ENCODE peak calls at places on chromosome 5, in seven cellular contexts. One of them, this sample, is unnamed. For H3K9me3, the result is how much of the 10 kb centered on the place peaks cover.

GRCh38 chr5:123157797-123158528 is 68.9 kb downstream of the PRDM6 start:
- DNase-seq in GM23248: peak
- DNase-seq in ascending aorta: no peak
- DNase-seq in naive thymus-derived CD4-positive, alpha-beta T cell: no peak
- DNase-seq in aorta: no peak
- DNase-seq in CD8-positive, alpha-beta T cell: no peak
- DNase-seq in colonic mucosa: no peak
- DNase-seq in this sample: no peak

GRCh38 chr5:138339464-138339863 is 1.4 kb downstream of the FAM53C start:
- DNase-seq in CD8-positive, alpha-beta T cell: no peak
- DNase-seq in ascending aorta: no peak
- DNase-seq in naive thymus-derived CD4-positive, alpha-beta T cell: no peak
- DNase-seq in GM23248: no peak
- DNase-seq in colonic mucosa: no peak
- DNase-seq in aorta: no peak
- DNase-seq in this sample: no peak

GRCh38 chr5:121263456-121263855 is 588.2 kb upstream of the FTMT start:
- DNase-seq in naive thymus-derived CD4-positive, alpha-beta T cell: no peak
- DNase-seq in aorta: no peak
- DNase-seq in colonic mucosa: no peak
- DNase-seq in GM23248: no peak
- DNase-seq in ascending aorta: no peak
- DNase-seq in CD8-positive, alpha-beta T cell: no peak
- DNase-seq in this sample: no peak

GRCh38 chr5:80959768-80960442 is at the start of gene RASGRF2:
- DNase-seq in ascending aorta: no peak
- DNase-seq in CD8-positive, alpha-beta T cell: peak
- DNase-seq in colonic mucosa: peak
- DNase-seq in GM23248: peak
- DNase-seq in naive thymus-derived CD4-positive, alpha-beta T cell: peak
- DNase-seq in aorta: peak
- DNase-seq in this sample: no peak

GRCh38 chr5:119088438-119088837 is 17.6 kb downstream of the DMXL1 start:
- DNase-seq in naive thymus-derived CD4-positive, alpha-beta T cell: no peak
- DNase-seq in CD8-positive, alpha-beta T cell: no peak
- DNase-seq in aorta: no peak
- DNase-seq in colonic mucosa: no peak
- DNase-seq in GM23248: no peak
- DNase-seq in ascending aorta: no peak
- DNase-seq in this sample: no peak

GRCh38 chr5:85814596-85814995 is 803.1 kb upstream of the COX7C start:
- DNase-seq in ascending aorta: no peak
- DNase-seq in aorta: no peak
- DNase-seq in CD8-positive, alpha-beta T cell: no peak
- DNase-seq in GM23248: no peak
- DNase-seq in naive thymus-derived CD4-positive, alpha-beta T cell: no peak
- DNase-seq in colonic mucosa: no peak
- DNase-seq in this sample: no peak

GRCh38 chr5:172379481-172379880 is 74.8 kb downstream of the SH3PXD2B start:
- DNase-seq in GM23248: peak
- DNase-seq in aorta: no peak
- DNase-seq in colonic mucosa: no peak
- DNase-seq in CD8-positive, alpha-beta T cell: no peak
- DNase-seq in naive thymus-derived CD4-positive, alpha-beta T cell: no peak
- DNase-seq in ascending aorta: no peak
- DNase-seq in this sample: no peak

GRCh38 chr5:172769598-172770373 is 1.2 kb downstream of the DUSP1 start:
- DNase-seq in aorta: peak
- DNase-seq in CD8-positive, alpha-beta T cell: no peak
- DNase-seq in colonic mucosa: no peak
- DNase-seq in ascending aorta: no peak
- DNase-seq in GM23248: peak
- DNase-seq in naive thymus-derived CD4-positive, alpha-beta T cell: peak
- DNase-seq in this sample: peak

GRCh38 chr5:65986796-65987195 is 60.4 kb downstream of the ERBIN start:
- DNase-seq in aorta: no peak
- DNase-seq in CD8-positive, alpha-beta T cell: no peak
- DNase-seq in GM23248: no peak
- DNase-seq in colonic mucosa: no peak
- DNase-seq in naive thymus-derived CD4-positive, alpha-beta T cell: no peak
- DNase-seq in ascending aorta: no peak
- DNase-seq in this sample: no peak

GRCh38 chr5:172311026-172311425 is 27.5 kb upstream of the UBTD2 start:
- DNase-seq in ascending aorta: no peak
- DNase-seq in naive thymus-derived CD4-positive, alpha-beta T cell: no peak
- DNase-seq in colonic mucosa: no peak
- DNase-seq in CD8-positive, alpha-beta T cell: no peak
- DNase-seq in aorta: no peak
- DNase-seq in GM23248: no peak
- DNase-seq in this sample: no peak

GRCh38 chr5:74762599-74762998 is 4.3 kb downstream of the GFM2 start:
- DNase-seq in GM23248: peak
- DNase-seq in aorta: no peak
- DNase-seq in ascending aorta: no peak
- DNase-seq in naive thymus-derived CD4-positive, alpha-beta T cell: no peak
- DNase-seq in colonic mucosa: no peak
- DNase-seq in CD8-positive, alpha-beta T cell: no peak
- DNase-seq in this sample: no peak

GRCh38 chr5:172051643-172052362 is 45.4 kb upstream of the FBXW11 start:
- DNase-seq in colonic mucosa: no peak
- DNase-seq in aorta: no peak
- DNase-seq in ascending aorta: no peak
- DNase-seq in GM23248: peak
- DNase-seq in naive thymus-derived CD4-positive, alpha-beta T cell: no peak
- DNase-seq in CD8-positive, alpha-beta T cell: peak
- DNase-seq in this sample: no peak

GRCh38 chr5:61329729-61330128 is 2.3 kb upstream of the ZSWIM6 start:
- DNase-seq in GM23248: peak
- DNase-seq in aorta: no peak
- DNase-seq in CD8-positive, alpha-beta T cell: no peak
- DNase-seq in naive thymus-derived CD4-positive, alpha-beta T cell: no peak
- DNase-seq in colonic mucosa: no peak
- DNase-seq in ascending aorta: no peak
- DNase-seq in this sample: no peak

GRCh38 chr5:142506756-142507155 is 179.1 kb downstream of the FGF1 start:
- DNase-seq in aorta: no peak
- DNase-seq in naive thymus-derived CD4-positive, alpha-beta T cell: no peak
- DNase-seq in CD8-positive, alpha-beta T cell: no peak
- DNase-seq in ascending aorta: no peak
- DNase-seq in GM23248: peak
- DNase-seq in colonic mucosa: no peak
- DNase-seq in this sample: no peak

GRCh38 chr5:74636552-74636951 is 4.0 kb downstream of the ENC1 start:
- DNase-seq in naive thymus-derived CD4-positive, alpha-beta T cell: no peak
- DNase-seq in GM23248: no peak
- DNase-seq in ascending aorta: no peak
- DNase-seq in CD8-positive, alpha-beta T cell: no peak
- DNase-seq in aorta: no peak
- DNase-seq in colonic mucosa: no peak
- DNase-seq in this sample: no peak

GRCh38 chr5:19988447-19988846 is 447 bp upstream of the CDH18 start:
- DNase-seq in ascending aorta: no peak
- DNase-seq in naive thymus-derived CD4-positive, alpha-beta T cell: no peak
- DNase-seq in GM23248: no peak
- DNase-seq in colonic mucosa: no peak
- DNase-seq in CD8-positive, alpha-beta T cell: no peak
- DNase-seq in aorta: no peak
- DNase-seq in this sample: no peak

DNA sequence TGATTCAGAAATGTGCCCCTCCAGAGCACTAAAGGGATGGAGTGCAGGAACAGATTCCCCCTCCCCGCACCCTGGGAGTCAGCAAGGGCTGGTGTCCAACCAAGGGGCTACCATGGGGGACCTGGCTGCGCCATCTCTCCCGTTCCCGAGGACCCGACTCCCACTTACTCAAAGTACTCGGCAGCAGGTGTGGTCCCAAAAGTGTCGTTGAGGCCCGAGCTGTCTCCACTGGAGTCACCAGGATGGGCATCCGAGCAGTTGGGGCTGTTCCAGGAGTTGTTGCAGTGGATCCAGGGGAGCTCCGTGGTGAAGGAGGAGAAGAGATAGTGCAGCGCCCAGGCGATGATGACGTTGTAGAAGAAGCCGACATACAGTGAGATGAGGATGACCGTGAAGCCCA is 12.9 kb downstream of the SLC6A3 start:
- DNase-seq in naive thymus-derived CD4-positive, alpha-beta T cell: no peak
- DNase-seq in ascending aorta: no peak
- DNase-seq in colonic mucosa: no peak
- DNase-seq in CD8-positive, alpha-beta T cell: peak
- DNase-seq in aorta: peak
- DNase-seq in GM23248: no peak
- DNase-seq in this sample: no peak
- H3K9me3 ChIP-seq in naive thymus-derived CD4-positive, alpha-beta T cell: under half
- H3K9me3 ChIP-seq in ascending aorta: under half
- H3K9me3 ChIP-seq in colonic mucosa: under half
- H3K9me3 ChIP-seq in CD8-positive, alpha-beta T cell: under half
- H3K9me3 ChIP-seq in aorta: under half
- H3K9me3 ChIP-seq in GM23248: under half
- H3K9me3 ChIP-seq in this sample: under half

GRCh38 chr5:27963050-27963783 is 924.8 kb upstream of the CDH9 start:
- DNase-seq in naive thymus-derived CD4-positive, alpha-beta T cell: no peak
- DNase-seq in ascending aorta: no peak
- DNase-seq in GM23248: no peak
- DNase-seq in CD8-positive, alpha-beta T cell: no peak
- DNase-seq in colonic mucosa: no peak
- DNase-seq in aorta: no peak
- DNase-seq in this sample: no peak
- H3K9me3 ChIP-seq in naive thymus-derived CD4-positive, alpha-beta T cell: under half
- H3K9me3 ChIP-seq in ascending aorta: under half
- H3K9me3 ChIP-seq in GM23248: under half
- H3K9me3 ChIP-seq in CD8-positive, alpha-beta T cell: under half
- H3K9me3 ChIP-seq in colonic mucosa: under half
- H3K9me3 ChIP-seq in aorta: under half
- H3K9me3 ChIP-seq in this sample: under half

DNA sequence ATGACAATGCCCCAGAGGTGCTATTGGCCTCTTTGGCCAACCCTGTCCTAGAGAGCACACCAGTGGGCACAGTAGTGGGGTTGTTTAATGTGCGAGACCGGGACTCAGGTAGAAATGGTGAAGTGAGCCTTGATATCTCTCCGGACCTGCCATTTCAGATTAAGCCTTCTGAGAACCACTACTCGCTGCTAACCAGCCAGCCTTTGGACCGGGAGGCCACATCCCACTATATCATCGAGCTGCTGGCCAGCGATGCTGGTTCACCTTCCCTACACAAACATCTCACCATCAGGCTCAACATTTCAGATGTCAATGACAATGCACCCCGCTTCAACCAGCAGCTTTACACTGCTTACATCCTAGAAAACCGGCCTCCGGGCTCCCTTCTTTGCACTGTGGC is 1.4 kb downstream of the PCDHGC5 start:
- DNase-seq in ascending aorta: no peak
- DNase-seq in naive thymus-derived CD4-positive, alpha-beta T cell: no peak
- DNase-seq in aorta: no peak
- DNase-seq in CD8-positive, alpha-beta T cell: no peak
- DNase-seq in GM23248: no peak
- DNase-seq in colonic mucosa: no peak
- DNase-seq in this sample: no peak
- H3K9me3 ChIP-seq in ascending aorta: under half
- H3K9me3 ChIP-seq in naive thymus-derived CD4-positive, alpha-beta T cell: under half
- H3K9me3 ChIP-seq in aorta: under half
- H3K9me3 ChIP-seq in CD8-positive, alpha-beta T cell: under half
- H3K9me3 ChIP-seq in GM23248: under half
- H3K9me3 ChIP-seq in colonic mucosa: under half
- H3K9me3 ChIP-seq in this sample: under half

DNA sequence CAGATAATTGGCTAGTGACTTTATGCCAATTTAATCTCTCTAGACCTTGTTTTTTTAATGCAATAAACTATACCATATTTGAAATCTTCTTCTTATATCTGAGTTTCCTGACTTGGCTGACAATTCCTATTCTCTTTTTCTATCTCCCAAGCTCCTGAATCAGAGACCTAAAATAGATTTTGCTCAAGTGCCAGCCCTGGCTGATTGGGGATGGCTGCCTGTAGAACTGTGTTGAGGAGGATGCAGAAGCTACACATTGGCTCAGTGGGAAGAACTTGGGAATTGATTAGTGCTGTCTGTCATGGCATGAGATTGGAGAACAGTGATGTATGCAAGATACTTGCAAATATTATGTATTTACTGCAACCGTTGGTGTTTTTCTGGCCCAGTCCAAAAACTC is 132.8 kb downstream of the INSYN2B start:
- DNase-seq in naive thymus-derived CD4-positive, alpha-beta T cell: no peak
- DNase-seq in aorta: no peak
- DNase-seq in CD8-positive, alpha-beta T cell: no peak
- DNase-seq in GM23248: no peak
- DNase-seq in colonic mucosa: no peak
- DNase-seq in ascending aorta: no peak
- DNase-seq in this sample: no peak
- H3K9me3 ChIP-seq in naive thymus-derived CD4-positive, alpha-beta T cell: under half
- H3K9me3 ChIP-seq in aorta: under half
- H3K9me3 ChIP-seq in CD8-positive, alpha-beta T cell: under half
- H3K9me3 ChIP-seq in GM23248: under half
- H3K9me3 ChIP-seq in colonic mucosa: under half
- H3K9me3 ChIP-seq in ascending aorta: under half
- H3K9me3 ChIP-seq in this sample: under half

GRCh38 chr5:176144508-176144907 is 93.7 kb upstream of the SIMC1 start:
- DNase-seq in ascending aorta: no peak
- DNase-seq in CD8-positive, alpha-beta T cell: no peak
- DNase-seq in GM23248: no peak
- DNase-seq in naive thymus-derived CD4-positive, alpha-beta T cell: no peak
- DNase-seq in colonic mucosa: no peak
- DNase-seq in aorta: no peak
- DNase-seq in this sample: no peak
- H3K9me3 ChIP-seq in ascending aorta: under half
- H3K9me3 ChIP-seq in CD8-positive, alpha-beta T cell: under half
- H3K9me3 ChIP-seq in GM23248: under half
- H3K9me3 ChIP-seq in naive thymus-derived CD4-positive, alpha-beta T cell: under half
- H3K9me3 ChIP-seq in colonic mucosa: under half
- H3K9me3 ChIP-seq in aorta: under half
- H3K9me3 ChIP-seq in this sample: under half

GRCh38 chr5:141413540-141414069 is 818 bp downstream of the PCDHGA10 start:
- DNase-seq in aorta: peak
- DNase-seq in ascending aorta: no peak
- DNase-seq in CD8-positive, alpha-beta T cell: no peak
- DNase-seq in GM23248: no peak
- DNase-seq in naive thymus-derived CD4-positive, alpha-beta T cell: no peak
- DNase-seq in colonic mucosa: no peak
- DNase-seq in this sample: no peak

GRCh38 chr5:141411575-141411974 is 1.2 kb upstream of the PCDHGA10 start:
- DNase-seq in GM23248: no peak
- DNase-seq in CD8-positive, alpha-beta T cell: no peak
- DNase-seq in naive thymus-derived CD4-positive, alpha-beta T cell: no peak
- DNase-seq in ascending aorta: no peak
- DNase-seq in aorta: no peak
- DNase-seq in colonic mucosa: no peak
- DNase-seq in this sample: no peak

GRCh38 chr5:141412853-141413539 is at the start of gene PCDHGA10:
- DNase-seq in naive thymus-derived CD4-positive, alpha-beta T cell: peak
- DNase-seq in colonic mucosa: peak
- DNase-seq in GM23248: peak
- DNase-seq in aorta: peak
- DNase-seq in CD8-positive, alpha-beta T cell: no peak
- DNase-seq in ascending aorta: no peak
- DNase-seq in this sample: peak

GRCh38 chr5:141409598-141410306 is 1.9 kb downstream of the PCDHGB6 start:
- DNase-seq in colonic mucosa: no peak
- DNase-seq in aorta: peak
- DNase-seq in CD8-positive, alpha-beta T cell: no peak
- DNase-seq in GM23248: no peak
- DNase-seq in naive thymus-derived CD4-positive, alpha-beta T cell: no peak
- DNase-seq in ascending aorta: no peak
- DNase-seq in this sample: no peak
- H3K9me3 ChIP-seq in colonic mucosa: under half
- H3K9me3 ChIP-seq in aorta: under half
- H3K9me3 ChIP-seq in CD8-positive, alpha-beta T cell: under half
- H3K9me3 ChIP-seq in GM23248: under half
- H3K9me3 ChIP-seq in naive thymus-derived CD4-positive, alpha-beta T cell: under half
- H3K9me3 ChIP-seq in ascending aorta: half or more
- H3K9me3 ChIP-seq in this sample: under half

This sample was measured in CD8-positive, alpha-beta memory T cell.